ENCODE peak calls at places on chromosomes 16 and 17, in ten cellular contexts. D is stimulated activated CD4-positive, alpha-beta T cell treated with anti-CD3 and anti-CD28 coated beads, Interleukin-15, amount 100 ng/mL, for 24 hours; Z is LoVo; X is fibroblast of villous mesenchyme; Y is transverse colon; L is stimulated activated naive CD4-positive, alpha-beta T cell treated with Interleukin-2 at 50 U/mL for 16 hours; N is RPMI7951; S is HuH-7; U is NCI-H2029 treated with DMSO at 0.1 percent for 48 hours; I is C1 segment of cervical spinal cord. G is an unnamed sample.

GRCh38 chr16:67504190-67505021 is 21.1 kb upstream of the AGRP start:
- DNase-seq in I (no peak), Y (peak), U (no peak), N (peak), S (no peak), D (peak), X (no peak), L (no peak), Z (peak), G (peak)

GRCh38 chr16:51449441-51449840 is 298.4 kb upstream of the SALL1 start:
- DNase-seq in I (no peak), N (no peak), L (no peak), X (no peak), D (no peak), U (no peak), Y (no peak), S (no peak), Z (no peak), G (no peak)

GRCh38 chr16:61042736-61043135 is 993.5 kb downstream of the CDH8 start:
- DNase-seq in L (no peak), N (no peak), X (no peak), Z (no peak), S (no peak), Y (no peak), I (no peak), U (no peak), D (no peak), G (no peak)

GRCh38 chr17:68328676-68329075 is 37.4 kb downstream of the ARSG start:
- DNase-seq in X (peak), D (no peak), S (no peak), N (peak), Y (no peak), L (no peak), I (no peak), Z (no peak), U (no peak), G (no peak)

GRCh38 chr17:334974-335481 is 17.6 kb downstream of the RPH3AL start:
- DNase-seq in I (no peak), D (no peak), U (no peak), Y (no peak), L (no peak), N (no peak), S (no peak), Z (no peak), X (no peak), G (no peak)

GRCh38 chr17:76085731-76086366 is 6.9 kb downstream of the ZACN start:
- DNase-seq in S (no peak), L (no peak), X (no peak), D (no peak), Y (no peak), Z (no peak), I (no peak), N (no peak), U (no peak), G (no peak)

GRCh38 chr16:82252582-82252981 is 82.6 kb upstream of the MPHOSPH6 start:
- DNase-seq in D (no peak), I (no peak), S (no peak), Z (no peak), Y (no peak), U (no peak), L (no peak), N (no peak), X (no peak), G (no peak)

GRCh38 chr17:29066603-29067002 is 23.7 kb downstream of the PIPOX start:
- DNase-seq in Y (no peak), I (no peak), S (no peak), N (no peak), Z (no peak), L (no peak), D (no peak), X (no peak), U (no peak), G (no peak)

GRCh38 chr16:88727871-88728270 is 21.6 kb downstream of the CTU2 start:
- DNase-seq in X (no peak), I (no peak), Z (no peak), Y (no peak), U (no peak), N (no peak), D (no peak), L (no peak), S (no peak), G (no peak)

GRCh38 chr17:28724500-28725165 is 1.4 kb downstream of the TLCD1 start:
- DNase-seq in Z (no peak), L (no peak), I (no peak), D (no peak), S (no peak), N (no peak), Y (no peak), X (no peak), U (no peak), G (no peak)

GRCh38 chr16:68310441-68311315 is at the start of the genes PRMT7 and SLC7A6OS:
- DNase-seq in Y (peak), S (peak), X (peak), L (peak), N (peak), D (peak), Z (peak), I (peak), U (peak), G (peak)

GRCh38 chr16:72409428-72409827 is 237.5 kb upstream of the PMFBP1 start:
- DNase-seq in N (no peak), U (no peak), L (no peak), I (no peak), Y (no peak), Z (no peak), X (no peak), D (no peak), S (no peak), G (no peak)

GRCh38 chr17:8029121-8029520 is 9.7 kb upstream of the ALOX15B start:
- DNase-seq in X (no peak), N (peak), Y (no peak), Z (no peak), L (no peak), I (no peak), S (no peak), D (no peak), U (no peak), G (no peak)

GRCh38 chr16:49810769-49811315 is 45.1 kb downstream of the ZNF423 start:
- DNase-seq in S (no peak), I (no peak), U (no peak), D (no peak), X (no peak), L (no peak), Z (no peak), N (no peak), Y (no peak), G (no peak)

G was measured in A549.